ENCODE peak calls at places on chromosomes 7 and 10, in seven cellular contexts. H is GM23248; Z is small intestine; F is substantia nigra; J is CD4-positive, alpha-beta T cell; L is heart left ventricle; G is uterus. T is an unnamed sample.

GRCh38 chr10:16606421-16606820 is 84.7 kb upstream of the C1QL3 start:
- DNase-seq in F (no peak), J (no peak), L (no peak), Z (no peak), G (no peak), H (peak), T (no peak)

GRCh38 chr7:771241-772004 is 44.3 kb upstream of the PRKAR1B start:
- DNase-seq in L (peak), F (no peak), H (peak), J (no peak), Z (peak), G (peak), T (peak)

GRCh38 chr10:129483427-129484010 is 16.5 kb downstream of the MGMT start:
- DNase-seq in L (no peak), J (no peak), G (no peak), Z (no peak), F (no peak), H (peak), T (no peak)

GRCh38 chr7:98056580-98056979 is 50.1 kb upstream of the LMTK2 start:
- DNase-seq in G (no peak), L (no peak), H (no peak), Z (no peak), J (no peak), F (no peak), T (no peak)

GRCh38 chr7:92988051-92988450 is 129.7 kb downstream of the SAMD9 start:
- DNase-seq in G (no peak), Z (peak), J (no peak), L (no peak), F (no peak), H (peak), T (peak)

GRCh38 chr7:155670521-155670920 is 26.1 kb downstream of the RBM33 start:
- DNase-seq in F (no peak), Z (no peak), J (no peak), L (no peak), G (no peak), H (no peak), T (no peak)

GRCh38 chr10:92690211-92691041 is 671 bp downstream of the HHEX start:
- DNase-seq in H (peak), Z (no peak), J (peak), L (peak), F (no peak), G (no peak), T (peak)

GRCh38 chr7:1193593-1194424 is 33.8 kb upstream of the ZFAND2A start:
- DNase-seq in G (no peak), H (peak), L (peak), Z (peak), J (peak), F (peak), T (peak)

GRCh38 chr10:118106426-118106825 is 59.7 kb upstream of the RAB11FIP2 start:
- DNase-seq in J (no peak), L (no peak), F (no peak), H (peak), Z (peak), G (no peak), T (peak)

GRCh38 chr10:103917326-103918052 is 495 bp downstream of the STN1 start:
- DNase-seq in J (no peak), Z (peak), L (peak), F (peak), H (peak), G (peak), T (peak)

GRCh38 chr7:52925332-52925731 is 110.1 kb upstream of the POM121L12 start:
- DNase-seq in L (no peak), H (no peak), G (no peak), J (no peak), F (no peak), Z (no peak), T (no peak)

GRCh38 chr7:92709912-92710311 is 119.7 kb upstream of the FAM133B start:
- DNase-seq in Z (no peak), J (no peak), G (no peak), H (no peak), F (no peak), L (no peak), T (no peak)

GRCh38 chr10:11213156-11213555 is 195.5 kb downstream of the CELF2 start:
- DNase-seq in J (no peak), G (no peak), L (no peak), Z (no peak), F (no peak), H (no peak), T (no peak)

GRCh38 chr10:122098924-122099323 is 110.0 kb downstream of the TACC2 start:
- DNase-seq in F (no peak), G (no peak), H (no peak), L (peak), J (no peak), Z (no peak), T (peak)

GRCh38 chr7:101792051-101792651 is 25.3 kb upstream of the CUX1 start:
- DNase-seq in G (peak), L (peak), F (no peak), H (peak), J (no peak), Z (no peak), T (peak)

GRCh38 chr10:129136866-129137415 is 330.1 kb upstream of the MGMT start:
- DNase-seq in G (no peak), F (no peak), J (no peak), L (no peak), H (no peak), Z (no peak), T (no peak)

GRCh38 chr7:7122033-7122478 is 60.3 kb upstream of the C1GALT1 start:
- DNase-seq in J (no peak), Z (no peak), L (no peak), F (no peak), G (no peak), H (peak), T (no peak)

GRCh38 chr7:112877671-112878460 is 87.7 kb upstream of the TMEM168 start:
- DNase-seq in L (no peak), Z (no peak), H (peak), G (no peak), J (no peak), F (no peak), T (no peak)

GRCh38 chr7:100965723-100966541 is 3.4 kb upstream of the MUC12 start:
- DNase-seq in G (peak), Z (peak), H (peak), J (peak), L (peak), F (no peak), T (peak)

GRCh38 chr10:127587668-127588395 is 38.7 kb downstream of the NPS start:
- DNase-seq in J (no peak), Z (no peak), G (no peak), H (no peak), F (no peak), L (no peak), T (no peak)

GRCh38 chr7:135728136-135728669 is at the start of gene SLC13A4:
- DNase-seq in G (no peak), Z (no peak), H (peak), L (no peak), J (no peak), F (no peak), T (no peak)

GRCh38 chr7:52355059-52355458 is 680.4 kb upstream of the POM121L12 start:
- DNase-seq in G (no peak), L (no peak), Z (no peak), J (no peak), H (no peak), F (no peak), T (no peak)

GRCh38 chr7:139358541-139359365 is 941 bp upstream of the LUC7L2 start:
- DNase-seq in H (peak), G (peak), L (no peak), J (peak), Z (peak), F (peak), T (no peak)

GRCh38 chr10:32795598-32796183 is 162.3 kb downstream of the ITGB1 start:
- DNase-seq in Z (peak), L (no peak), J (no peak), H (peak), G (no peak), F (no peak), T (no peak)

GRCh38 chr7:44965441-44965903 is 13.3 kb downstream of the MYO1G start:
- DNase-seq in G (no peak), H (no peak), J (no peak), L (no peak), Z (no peak), F (no peak), T (no peak)

GRCh38 chr10:3330687-3331086 is 158.1 kb upstream of the PITRM1 start:
- DNase-seq in H (peak), L (no peak), F (no peak), G (no peak), J (no peak), Z (no peak), T (peak)

GRCh38 chr10:3290550-3290949 is 118.0 kb upstream of the PITRM1 start:
- DNase-seq in Z (no peak), F (no peak), G (no peak), H (no peak), J (no peak), L (no peak), T (peak)

GRCh38 chr7:73606801-73607691 is 17.3 kb downstream of the MLXIPL start:
- DNase-seq in G (peak), J (peak), F (peak), Z (no peak), L (peak), H (peak), T (peak)

GRCh38 chr7:118429141-118429540 is 204.6 kb downstream of the ANKRD7 start:
- DNase-seq in F (no peak), H (no peak), J (no peak), Z (no peak), G (no peak), L (no peak), T (no peak)

GRCh38 chr7:29494350-29494749 is 69.3 kb upstream of the PRR15 start:
- DNase-seq in H (peak), L (no peak), Z (no peak), G (no peak), J (no peak), F (no peak), T (no peak)

GRCh38 chr7:29499932-29500331 is 63.7 kb upstream of the PRR15 start:
- DNase-seq in L (no peak), J (no peak), G (no peak), H (no peak), Z (no peak), F (no peak), T (no peak)

GRCh38 chr7:29500719-29501118 is 62.9 kb upstream of the PRR15 start:
- DNase-seq in H (no peak), F (no peak), J (no peak), L (no peak), G (no peak), Z (no peak), T (no peak)

GRCh38 chr7:29495618-29496017 is 68.0 kb upstream of the PRR15 start:
- DNase-seq in F (no peak), J (no peak), H (no peak), L (no peak), G (no peak), Z (no peak), T (no peak)

GRCh38 chr7:29496355-29497020 is 67.1 kb upstream of the PRR15 start:
- DNase-seq in J (no peak), H (no peak), F (no peak), L (no peak), Z (peak), G (no peak), T (no peak)
- H3K27ac ChIP-seq in J (no peak), H (no peak), F (no peak), L (no peak), Z (no peak), G (no peak), T (no peak)

DNA sequence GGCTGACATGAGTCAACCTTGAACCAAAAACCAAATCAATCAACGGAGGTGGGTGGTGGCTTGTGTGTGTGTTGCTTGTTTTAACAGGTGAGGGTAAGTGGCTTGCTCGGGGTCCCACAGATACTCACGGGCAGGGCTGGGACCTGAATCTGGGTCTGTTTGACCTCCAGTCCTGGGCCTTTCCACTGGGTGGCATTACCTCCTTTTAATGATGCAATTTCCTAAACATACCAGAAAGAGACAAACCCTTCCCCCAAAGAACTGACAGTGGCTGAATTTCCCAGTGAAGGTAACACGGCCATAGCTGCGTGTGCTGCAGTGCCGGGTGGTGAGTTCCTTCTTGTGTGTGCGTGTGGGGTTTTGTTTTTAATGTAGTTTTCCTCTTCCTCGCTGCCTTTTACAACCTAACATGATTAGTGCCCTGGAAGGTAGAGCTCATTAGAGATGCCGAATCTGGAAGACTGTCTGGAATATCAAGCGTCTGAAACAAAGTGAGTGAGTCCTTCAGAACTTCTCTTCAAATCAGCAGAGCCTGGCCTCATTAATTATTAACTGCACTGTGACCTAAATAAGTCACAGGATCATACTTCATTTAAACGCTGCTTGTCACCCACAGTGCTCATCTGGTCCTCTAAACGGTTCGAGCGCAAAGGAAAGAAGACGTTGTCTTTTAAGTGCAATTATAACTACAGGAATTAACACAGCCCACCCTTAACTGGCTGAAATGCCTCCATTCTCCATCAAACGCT is 166.1 kb upstream of the TCERG1L start:
- DNase-seq in Z (no peak), J (no peak), L (no peak), H (no peak), G (no peak), F (no peak), T (peak)
- H3K27ac ChIP-seq in Z (no peak), J (no peak), L (no peak), H (no peak), G (no peak), F (no peak), T (no peak)

GRCh38 chr7:46549347-46549746 is 628.3 kb upstream of the IGFBP3 start:
- DNase-seq in Z (peak), G (no peak), H (no peak), F (no peak), J (no peak), L (no peak), T (no peak)

GRCh38 chr7:46547044-46547443 is 626.0 kb upstream of the IGFBP3 start:
- DNase-seq in G (no peak), L (no peak), F (no peak), H (no peak), J (no peak), Z (no peak), T (no peak)

GRCh38 chr7:46544396-46545008 is 623.4 kb upstream of the IGFBP3 start:
- DNase-seq in H (peak), L (no peak), Z (peak), F (no peak), G (no peak), J (no peak), T (no peak)

GRCh38 chr7:46542076-46542475 is 621.0 kb upstream of the IGFBP3 start:
- DNase-seq in L (no peak), G (no peak), Z (peak), H (no peak), F (no peak), J (no peak), T (no peak)

DNA sequence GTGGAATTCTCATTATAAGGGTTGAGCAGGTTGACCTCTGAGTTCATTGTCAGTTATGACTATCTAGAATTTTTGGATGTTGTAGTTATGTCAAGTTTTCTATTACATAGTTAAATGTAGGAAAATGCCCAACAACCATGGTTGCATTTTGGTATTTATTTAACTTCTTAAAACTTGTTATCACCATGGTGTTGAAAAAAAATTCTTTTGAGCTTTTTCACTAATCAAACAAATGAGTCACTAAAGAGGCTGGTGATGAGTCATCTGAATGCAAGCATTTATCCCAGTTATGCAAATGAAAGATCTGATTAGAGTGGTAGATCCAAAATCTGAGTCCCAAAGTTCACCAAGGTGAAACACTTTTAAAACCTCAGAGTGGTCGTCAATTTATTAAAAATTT is 624.7 kb upstream of the IGFBP3 start:
- DNase-seq in H (peak), G (no peak), L (no peak), J (no peak), Z (peak), F (no peak), T (no peak)
- H3K27ac ChIP-seq in H (peak), G (no peak), L (no peak), J (no peak), Z (no peak), F (no peak), T (peak)

GRCh38 chr10:80540136-80540535 is 2.4 kb downstream of the SH2D4B start:
- DNase-seq in G (no peak), J (no peak), L (no peak), F (no peak), H (no peak), Z (no peak), T (peak)
- H3K27ac ChIP-seq in G (no peak), J (no peak), L (peak), F (no peak), H (no peak), Z (no peak), T (no peak)

DNA sequence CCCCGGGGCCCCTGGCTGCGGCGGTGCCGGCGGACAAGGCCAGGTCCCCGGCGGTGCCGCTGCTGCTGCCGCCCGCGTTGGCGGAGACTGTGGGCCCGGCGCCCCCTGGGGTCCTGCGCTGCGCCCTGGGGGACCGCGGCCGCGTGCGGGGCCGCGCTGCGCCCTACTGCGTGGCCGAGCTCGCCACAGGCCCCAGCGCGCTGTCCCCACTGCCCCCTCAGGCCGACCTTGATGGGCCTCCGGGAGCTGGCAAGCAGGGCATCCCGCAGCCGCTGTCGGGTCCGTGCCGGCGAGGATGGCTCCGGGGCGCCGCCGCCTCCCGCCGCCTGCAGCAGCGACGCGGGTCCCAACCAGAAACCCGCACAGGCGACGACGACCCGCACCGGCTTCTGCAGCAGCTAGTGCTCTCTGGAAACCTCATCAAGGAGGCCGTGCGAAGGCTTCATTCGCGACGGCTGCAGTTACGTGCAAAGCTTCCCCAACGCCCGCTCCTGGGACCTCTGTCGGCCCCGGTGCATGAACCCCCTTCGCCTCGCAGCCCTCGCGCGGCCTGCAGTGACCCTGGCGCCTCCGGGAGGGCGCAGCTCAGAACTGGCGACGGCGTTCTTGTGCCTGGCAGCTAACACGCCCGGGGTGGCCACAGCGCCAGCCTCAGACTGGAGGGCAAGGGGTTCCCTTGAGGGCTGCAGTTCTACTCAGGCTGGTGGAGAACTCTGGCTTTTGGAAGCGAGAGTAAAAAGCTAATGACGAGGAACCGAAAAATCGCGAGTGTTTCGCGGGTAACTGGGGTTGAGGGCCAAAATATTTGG is 804 bp downstream of the FRAT1 start:
- DNase-seq in Z (peak), G (peak), L (peak), F (peak), J (peak), H (peak), T (peak)
- H3K27ac ChIP-seq in Z (peak), G (peak), L (peak), F (peak), J (peak), H (peak), T (no peak)

GRCh38 chr7:23419160-23419559 is 51.1 kb downstream of the IGF2BP3 start:
- DNase-seq in G (no peak), Z (no peak), L (no peak), F (no peak), H (no peak), J (no peak), T (no peak)
- H3K27ac ChIP-seq in G (no peak), Z (no peak), L (no peak), F (no peak), H (no peak), J (no peak), T (no peak)

DNA sequence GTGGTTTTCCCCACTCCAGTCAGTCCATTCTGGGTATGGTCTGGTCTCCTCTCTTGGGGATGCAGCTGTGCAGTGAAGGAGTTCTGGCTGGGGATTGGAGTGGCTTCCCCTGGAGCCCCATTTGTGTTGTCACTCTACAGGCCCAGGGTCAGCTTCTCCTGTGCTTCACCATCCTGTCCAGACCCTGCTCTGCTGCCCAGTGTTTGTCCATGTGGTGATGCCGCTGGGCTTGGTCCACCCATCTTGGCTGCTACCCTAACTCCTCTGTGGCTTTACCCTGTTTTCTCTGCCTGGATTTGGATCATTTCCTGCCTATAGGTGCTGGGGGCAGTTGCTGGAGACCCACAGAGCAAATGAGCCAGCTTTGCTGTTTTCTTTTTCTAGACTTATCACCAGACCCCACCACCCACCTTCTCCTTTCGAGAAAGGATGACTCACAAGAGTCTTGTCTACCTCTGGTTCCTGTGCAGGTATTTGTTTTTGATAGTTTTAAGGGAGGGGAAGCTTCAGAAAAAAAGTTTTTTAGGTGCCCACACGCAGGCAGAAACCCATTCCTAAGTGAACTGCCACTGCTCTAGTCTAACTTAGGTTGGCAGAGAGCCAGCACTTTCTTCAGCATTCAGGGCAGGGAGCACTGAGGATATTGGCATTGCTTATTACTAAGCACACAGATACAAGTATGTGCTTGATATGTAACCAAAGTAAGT is 8.5 kb downstream of the ZDHHC16 start:
- DNase-seq in Z (peak), H (peak), L (peak), G (no peak), J (no peak), F (peak), T (no peak)
- H3K27ac ChIP-seq in Z (no peak), H (no peak), L (no peak), G (no peak), J (peak), F (no peak), T (no peak)